ENCODE peak calls at places on chromosome 7, in nine cellular contexts. V, Z, N, T, Y, C, K, R and M are unnamed samples.

GRCh38 chr7:2242541-2243482 is 786 bp downstream of the NUDT1 start:
- DNase-seq in V (no peak), Z (no peak), N (no peak), T (no peak), Y (no peak), C (no peak), K (peak), R (peak), M (no peak)

GRCh38 chr7:90945104-90945752 is 319.0 kb upstream of the FZD1 start:
- DNase-seq in V (no peak), Z (no peak), N (no peak), T (peak), Y (no peak), C (no peak), K (peak), R (no peak), M (no peak)

GRCh38 chr7:139095194-139095659 is 14.3 kb downstream of the ZC3HAV1 start:
- DNase-seq in V (no peak), Z (no peak), N (no peak), T (no peak), Y (peak), C (peak), K (no peak), R (peak), M (no peak)

GRCh38 chr7:143898810-143899209 is 3.2 kb downstream of the TCAF1 start:
- DNase-seq in V (no peak), Z (no peak), N (no peak), T (no peak), Y (no peak), C (no peak), K (no peak), R (no peak), M (no peak)

GRCh38 chr7:94129443-94130140 is 125.4 kb upstream of the BET1 start:
- DNase-seq in V (no peak), Z (no peak), N (no peak), T (peak), Y (no peak), C (no peak), K (peak), R (no peak), M (no peak)

GRCh38 chr7:88001744-88002530 is 67.9 kb downstream of the ADAM22 start:
- DNase-seq in V (no peak), Z (no peak), N (no peak), T (no peak), Y (no peak), C (no peak), K (no peak), R (no peak), M (no peak)

GRCh38 chr7:155257482-155258232 is 40.0 kb upstream of the INSIG1 start:
- DNase-seq in V (no peak), Z (no peak), N (peak), T (peak), Y (no peak), C (no peak), K (peak), R (no peak), M (peak)

GRCh38 chr7:7239346-7239745 is 57.0 kb downstream of the C1GALT1 start:
- DNase-seq in V (no peak), Z (no peak), N (no peak), T (no peak), Y (no peak), C (no peak), K (no peak), R (no peak), M (no peak)

GRCh38 chr7:129783097-129783919 is 169.5 kb downstream of the UBE2H start:
- DNase-seq in V (no peak), Z (no peak), N (no peak), T (no peak), Y (no peak), C (no peak), K (no peak), R (peak), M (peak)

GRCh38 chr7:89477991-89478390 is 676.3 kb upstream of the STEAP1 start:
- DNase-seq in V (no peak), Z (no peak), N (no peak), T (no peak), Y (no peak), C (no peak), K (no peak), R (no peak), M (no peak)

GRCh38 chr7:104795086-104795485 is 218.9 kb upstream of the KMT2E start:
- DNase-seq in V (no peak), Z (no peak), N (no peak), T (no peak), Y (no peak), C (no peak), K (no peak), R (no peak), M (no peak)